ENCODE peak calls at places on chromosomes 6 and 20, in four cellular contexts. Y is H7, G is small intestine, H is skeletal muscle cell. W is an unnamed sample.

GRCh38 chr6:64896939-64897338 is 810.1 kb downstream of the EYS start:
- DNase-seq in Y (no peak), G (no peak), H (no peak), W (no peak)

GRCh38 chr6:17497701-17498100 is 102.4 kb upstream of the FAM8A1 start:
- DNase-seq in Y (no peak), G (no peak), H (no peak), W (no peak)

GRCh38 chr6:11621119-11621518 is 83.6 kb downstream of the TMEM170B start:
- DNase-seq in Y (no peak), G (no peak), H (no peak), W (no peak)

GRCh38 chr20:36720510-36720909 is 25.4 kb downstream of the NDRG3 start:
- DNase-seq in Y (no peak), G (no peak), H (no peak), W (no peak)

GRCh38 chr6:29602564-29603361 is 17.8 kb downstream of the OR2H2 start:
- DNase-seq in Y (peak), G (no peak), H (no peak), W (peak)

GRCh38 chr6:166957087-166957804 is 896 bp upstream of the RNASET2 start:
- DNase-seq in Y (peak), G (peak), H (no peak), W (no peak)

GRCh38 chr6:20459682-20460081 is 58.0 kb downstream of the E2F3 start:
- DNase-seq in Y (no peak), G (no peak), H (no peak), W (no peak)

GRCh38 chr20:62547364-62547763 is 71.6 kb upstream of the GATA5 start:
- DNase-seq in Y (no peak), G (no peak), H (no peak), W (no peak)

GRCh38 chr6:39777661-39778060 is 14.5 kb upstream of the DAAM2 start:
- DNase-seq in Y (no peak), G (no peak), H (no peak), W (no peak)

GRCh38 chr6:2810092-2810671 is 31.5 kb downstream of the SERPINB1 start:
- DNase-seq in Y (no peak), G (peak), H (no peak), W (no peak)

GRCh38 chr6:149316108-149316727 is 1.3 kb upstream of the TAB2 start:
- DNase-seq in Y (no peak), G (no peak), H (no peak), W (no peak)

GRCh38 chr6:56863366-56863765 is 91.5 kb upstream of the BEND6 start:
- DNase-seq in Y (no peak), G (no peak), H (peak), W (no peak)

GRCh38 chr6:139627091-139627490 is 252.6 kb upstream of the CITED2 start:
- DNase-seq in Y (peak), G (no peak), H (no peak), W (no peak)

GRCh38 chr6:56199956-56200355 is 47.4 kb downstream of the COL21A1 start:
- DNase-seq in Y (no peak), G (no peak), H (peak), W (no peak)

GRCh38 chr6:93751969-93752368 is 332.6 kb upstream of the EPHA7 start:
- DNase-seq in Y (no peak), G (no peak), H (no peak), W (no peak)

GRCh38 chr6:11271228-11271627 is 38.8 kb upstream of the NEDD9 start:
- DNase-seq in Y (no peak), G (no peak), H (no peak), W (no peak)

GRCh38 chr6:138514860-138515540 is 15.7 kb upstream of the NHSL1 start:
- DNase-seq in Y (no peak), G (no peak), H (no peak), W (no peak)

GRCh38 chr6:108587258-108588059 is 26.7 kb downstream of the FOXO3 start:
- DNase-seq in Y (no peak), G (no peak), H (peak), W (peak)

GRCh38 chr6:46642928-46643751 is 9.5 kb downstream of the CYP39A1 start:
- DNase-seq in Y (no peak), G (no peak), H (no peak), W (no peak)

GRCh38 chr6:170464524-170464979 is 88.6 kb downstream of the PSMB1 start:
- DNase-seq in Y (peak), G (no peak), H (no peak), W (no peak)

GRCh38 chr20:10282930-10283556 is 64.4 kb downstream of the SNAP25 start:
- DNase-seq in Y (no peak), G (no peak), H (no peak), W (no peak)

GRCh38 chr20:17611540-17612286 is 41.8 kb downstream of the DSTN start:
- DNase-seq in Y (peak), G (peak), H (no peak), W (no peak)
- H3K4me3 ChIP-seq in Y (no peak), G (no peak), H (no peak), W (no peak)

DNA sequence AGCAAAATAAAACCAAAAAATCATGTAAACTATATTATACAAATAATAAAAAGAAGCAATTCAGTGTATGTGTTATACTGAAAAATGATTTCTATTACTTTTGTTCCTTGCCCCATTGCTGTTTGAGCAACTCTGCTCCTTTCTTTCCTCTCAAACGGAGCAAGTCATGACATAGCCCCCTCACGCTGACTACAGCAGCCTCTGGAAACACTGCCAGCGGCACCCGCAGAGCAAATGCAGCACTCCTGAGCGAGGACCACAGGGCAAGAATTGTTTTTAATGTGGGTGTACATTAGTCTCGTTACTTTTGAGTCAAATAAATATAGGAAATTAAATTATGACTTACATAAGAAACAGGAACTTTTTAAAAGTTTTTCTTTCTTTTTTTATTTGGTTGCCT is 350.1 kb upstream of the HSF2 start:
- DNase-seq in Y (no peak), G (no peak), H (no peak), W (no peak)
- H3K4me3 ChIP-seq in Y (no peak), G (no peak), H (no peak), W (peak)

GRCh38 chr20:26207237-26207966 is 510.7 kb upstream of the ZNF337 start:
- DNase-seq in Y (no peak), G (no peak), H (no peak), W (no peak)

GRCh38 chr20:26208296-26209091 is 511.8 kb upstream of the ZNF337 start:
- DNase-seq in Y (peak), G (no peak), H (no peak), W (no peak)

GRCh38 chr20:26205350-26205749 is 508.7 kb upstream of the ZNF337 start:
- DNase-seq in Y (no peak), G (no peak), H (no peak), W (no peak)

GRCh38 chr20:26214991-26215390 is 518.3 kb upstream of the ZNF337 start:
- DNase-seq in Y (no peak), G (no peak), H (no peak), W (no peak)

GRCh38 chr20:26209171-26209941 is 512.7 kb upstream of the ZNF337 start:
- DNase-seq in Y (peak), G (no peak), H (no peak), W (no peak)
- H3K4me3 ChIP-seq in Y (peak), G (no peak), H (peak), W (no peak)

DNA sequence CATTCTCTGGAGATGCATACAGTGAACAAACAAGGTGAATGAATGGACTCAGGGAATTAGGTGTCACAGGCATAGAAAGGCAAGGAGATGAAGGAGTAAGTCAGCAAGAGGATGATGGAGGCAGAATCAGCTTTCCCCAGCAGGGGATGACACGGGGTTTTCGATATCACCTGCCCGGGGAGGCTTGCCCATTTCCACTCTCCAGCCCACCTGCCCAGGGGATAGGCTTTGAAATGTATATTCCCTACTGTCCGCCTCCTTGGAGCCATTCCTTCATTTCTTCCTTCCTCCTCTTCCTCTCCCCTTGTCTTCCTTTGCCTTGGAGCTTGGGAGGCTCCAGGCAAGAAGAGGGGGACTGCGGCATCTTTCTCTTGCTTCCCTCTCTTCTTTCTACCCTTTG is 23.3 kb upstream of the RNF24 start:
- DNase-seq in Y (peak), G (no peak), H (no peak), W (no peak)
- H3K4me3 ChIP-seq in Y (no peak), G (no peak), H (no peak), W (no peak)

GRCh38 chr20:34949120-34949519 is 6.5 kb downstream of the GSS start:
- DNase-seq in Y (no peak), G (peak), H (no peak), W (no peak)
- H3K4me3 ChIP-seq in Y (no peak), G (no peak), H (no peak), W (no peak)

DNA sequence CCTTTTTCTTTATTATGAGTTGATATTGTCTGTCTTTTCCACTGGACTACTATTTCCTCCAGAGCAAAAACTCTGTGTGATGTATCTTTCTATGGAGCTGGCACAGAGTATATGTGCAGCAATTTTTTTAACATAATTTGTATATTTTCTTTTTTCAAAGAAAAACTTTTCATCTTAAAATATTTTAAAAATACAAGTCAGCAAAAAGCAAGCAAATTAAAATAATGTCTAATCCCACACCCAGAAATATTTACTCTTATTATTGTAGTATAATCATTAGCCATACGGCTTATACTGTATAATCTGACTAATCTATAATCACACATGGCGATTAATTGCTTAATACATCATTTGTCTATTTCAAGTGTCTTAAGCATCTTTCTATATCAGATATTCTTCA is 49.7 kb upstream of the BTN3A2 start:
- DNase-seq in Y (no peak), G (no peak), H (no peak), W (no peak)
- H3K4me3 ChIP-seq in Y (no peak), G (no peak), H (no peak), W (no peak)